ENCODE peak calls at places on chromosomes 6 and 20, in six cellular contexts. W is stomach, K is uterus, Z is adrenal gland, M is tibial nerve, S is heart left ventricle. G is an unnamed sample.
A peak's percentile ranks its signal among the peaks of the same experiment; 100 is the strongest.

GRCh38 chr20:32150291-32150848 is 40.9 kb downstream of the TM9SF4 start:
- DNase-seq in W (no peak), K (no peak), Z (no peak), M (no peak), S (no peak), G (no peak)

GRCh38 chr20:48761023-48761785 is 66.6 kb downstream of the PREX1 start:
- DNase-seq in W (peak; percentile 55), K (no peak), Z (peak; percentile 47), M (peak; percentile 40), S (peak; percentile 49), G (no peak)

GRCh38 chr6:109580519-109580918 is 97.5 kb upstream of the ZBTB24 start:
- DNase-seq in W (no peak), K (no peak), Z (no peak), M (no peak), S (no peak), G (no peak)

GRCh38 chr6:116682334-116682712 is 1.3 kb downstream of the KPNA5 start:
- DNase-seq in W (no peak), K (peak; percentile 24), Z (no peak), M (no peak), S (no peak), G (no peak)

GRCh38 chr6:115753446-115753845 is 307.2 kb downstream of the FRK start:
- DNase-seq in W (no peak), K (no peak), Z (no peak), M (no peak), S (no peak), G (no peak)

GRCh38 chr6:47698342-47698787 is at the start of gene ADGRF4:
- DNase-seq in W (no peak), K (peak; percentile 33), Z (peak; percentile 42), M (no peak), S (no peak), G (no peak)

GRCh38 chr6:159759645-159760044 is 2.2 kb upstream of the ACAT2 start:
- DNase-seq in W (no peak), K (no peak), Z (no peak), M (no peak), S (no peak), G (no peak)

GRCh38 chr20:10551732-10552724 is 116.9 kb downstream of the SLX4IP start:
- DNase-seq in W (no peak), K (no peak), Z (no peak), M (no peak), S (no peak), G (no peak)

GRCh38 chr20:58988565-58988882 is 7.5 kb downstream of the NELFCD start:
- DNase-seq in W (peak; percentile 15), K (no peak), Z (peak; percentile 3), M (no peak), S (no peak), G (peak; percentile 31)

GRCh38 chr6:118152524-118152923 is 245.5 kb downstream of the SLC35F1 start:
- DNase-seq in W (no peak), K (no peak), Z (no peak), M (no peak), S (no peak), G (no peak)

GRCh38 chr6:127180421-127180820 is 62.0 kb downstream of the RSPO3 start:
- DNase-seq in W (no peak), K (no peak), Z (no peak), M (no peak), S (no peak), G (no peak)

GRCh38 chr6:117399924-117400323 is 25.8 kb downstream of the ROS1 start:
- DNase-seq in W (no peak), K (no peak), Z (no peak), M (no peak), S (no peak), G (no peak)

DNA sequence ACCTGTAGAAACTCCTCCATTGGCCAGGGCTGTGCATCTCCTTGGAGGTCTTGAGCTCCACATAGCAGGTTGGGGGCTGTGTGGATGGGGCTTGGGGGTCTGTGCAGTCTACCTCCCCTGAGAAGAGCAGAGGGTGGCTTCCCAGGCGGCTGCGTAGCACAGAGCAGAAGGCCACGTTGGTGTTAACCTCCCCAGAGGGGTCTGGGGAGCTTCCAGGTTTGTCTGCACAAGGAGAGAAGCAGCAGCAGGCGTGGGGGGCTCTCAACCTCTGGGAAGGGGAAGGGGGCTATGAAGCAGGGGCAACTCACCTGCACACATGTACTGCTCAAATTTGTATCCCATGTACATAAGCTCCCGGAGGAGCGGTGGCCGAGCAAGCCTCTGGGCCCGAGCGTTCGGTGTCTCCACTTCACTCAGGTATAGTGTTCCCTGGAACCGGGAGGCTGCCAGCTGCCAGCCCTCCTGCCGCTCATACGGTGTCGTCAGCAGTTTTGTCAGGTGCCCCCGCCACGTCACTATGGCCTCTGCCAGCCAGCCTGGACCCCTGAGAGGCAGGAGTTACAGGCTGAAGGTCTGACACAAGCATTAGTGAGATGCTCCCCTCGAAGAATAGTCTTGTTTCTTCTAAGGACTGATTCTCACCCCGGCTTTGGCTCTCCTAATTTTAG is 1.2 kb downstream of the DXO start:
- DNase-seq in W (peak; percentile 35), K (no peak), Z (peak; percentile 59), M (no peak), S (no peak), G (no peak)
- TF ChIP-seq POLR2A in W (no peak), K (no peak), Z (no peak), M (no peak), S (no peak), G (no peak)

GRCh38 chr6:167045828-167046580 is 46.8 kb downstream of the CEP43 start:
- DNase-seq in W (no peak), K (no peak), Z (no peak), M (no peak), S (no peak), G (no peak)
- TF ChIP-seq CTCF in W (no peak), K (no peak), Z (no peak), M (no peak), S (no peak), G (no peak)

GRCh38 chr20:63284544-63284949 is 8.4 kb upstream of the COL20A1 start:
- DNase-seq in W (no peak), K (no peak), Z (no peak), M (no peak), S (no peak), G (no peak)
- TF ChIP-seq POLR2A in W (no peak), K (no peak), Z (no peak), M (no peak), S (no peak), G (no peak)

DNA sequence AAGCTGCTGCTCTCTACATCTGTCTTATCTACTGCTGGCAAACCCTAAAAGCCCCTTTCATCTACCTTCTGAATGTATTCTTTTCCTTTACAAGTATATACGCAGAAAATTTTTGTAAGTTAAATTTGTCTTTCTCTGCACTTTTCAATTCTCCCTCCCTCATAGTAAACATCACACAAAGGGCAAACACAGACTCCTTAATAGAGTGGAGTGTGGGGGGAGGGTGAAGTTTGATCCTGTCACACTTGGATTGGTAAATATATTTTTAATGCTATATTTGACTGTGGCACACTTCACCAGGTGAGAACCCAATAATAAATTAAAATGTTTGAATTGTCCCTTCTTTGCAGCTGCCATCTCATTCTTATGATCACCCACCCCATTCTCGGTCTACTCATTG is 33.2 kb upstream of the PAQR8 start:
- DNase-seq in W (no peak), K (no peak), Z (no peak), M (no peak), S (no peak), G (no peak)
- TF ChIP-seq CTCF in W (no peak), K (no peak), Z (no peak), M (no peak), S (no peak), G (no peak)

GRCh38 chr6:27836783-27837635 is 75.2 kb downstream of the OR2B2 start:
- DNase-seq in W (peak; percentile 62), K (peak; percentile 61), Z (peak; percentile 69), M (peak; percentile 61), S (peak; percentile 36), G (peak; percentile 62)
- TF ChIP-seq POLR2A in W (no peak), K (peak; percentile 23), Z (no peak), M (peak; percentile 64), S (no peak), G (no peak)

GRCh38 chr20:4449977-4450715 is 271.6 kb upstream of the PRND start:
- DNase-seq in W (no peak), K (no peak), Z (no peak), M (no peak), S (no peak), G (no peak)
- TF ChIP-seq CTCF in W (no peak), K (no peak), Z (peak; percentile 34), M (no peak), S (no peak), G (no peak)